ENCODE peak calls at places on chromosomes 6 and 20, in five cellular contexts. G, T, M, W and N are unnamed samples.

GRCh38 chr20:36319356-36320260 is 13.5 kb downstream of the DLGAP4 start:
- DNase-seq in G (no peak), T (no peak), M (peak; percentile 44), W (no peak), N (no peak)

GRCh38 chr6:154791561-154792317 is 58.5 kb downstream of the SCAF8 start:
- DNase-seq in G (peak; percentile 31), T (no peak), M (no peak), W (no peak), N (no peak)

GRCh38 chr6:135087803-135088202 is 33.2 kb upstream of the HBS1L start:
- DNase-seq in G (no peak), T (no peak), M (no peak), W (peak; percentile 32), N (no peak)

GRCh38 chr20:47360489-47361267 is 4.2 kb upstream of the ZMYND8 start:
- DNase-seq in G (peak; percentile 97), T (peak; percentile 36), M (peak; percentile 90), W (peak; percentile 65), N (peak; percentile 81)

GRCh38 chr20:46031701-46032254 is 2.8 kb downstream of the SLC12A5 start:
- DNase-seq in G (peak; percentile 17), T (no peak), M (no peak), W (no peak), N (no peak)

GRCh38 chr6:158205220-158205944 is 37.2 kb downstream of the GTF2H5 start:
- DNase-seq in G (no peak), T (no peak), M (no peak), W (peak; percentile 52), N (no peak)

GRCh38 chr6:37538107-37538506 is 38.4 kb upstream of the CCDC167 start:
- DNase-seq in G (no peak), T (no peak), M (no peak), W (no peak), N (no peak)

GRCh38 chr6:146420255-146420654 is 123.4 kb upstream of the RAB32 start:
- DNase-seq in G (no peak), T (no peak), M (no peak), W (no peak), N (no peak)

GRCh38 chr20:46688151-46689081 is 828 bp downstream of the TP53RK start:
- DNase-seq in G (peak; percentile 56), T (no peak), M (no peak), W (no peak), N (no peak)

DNA sequence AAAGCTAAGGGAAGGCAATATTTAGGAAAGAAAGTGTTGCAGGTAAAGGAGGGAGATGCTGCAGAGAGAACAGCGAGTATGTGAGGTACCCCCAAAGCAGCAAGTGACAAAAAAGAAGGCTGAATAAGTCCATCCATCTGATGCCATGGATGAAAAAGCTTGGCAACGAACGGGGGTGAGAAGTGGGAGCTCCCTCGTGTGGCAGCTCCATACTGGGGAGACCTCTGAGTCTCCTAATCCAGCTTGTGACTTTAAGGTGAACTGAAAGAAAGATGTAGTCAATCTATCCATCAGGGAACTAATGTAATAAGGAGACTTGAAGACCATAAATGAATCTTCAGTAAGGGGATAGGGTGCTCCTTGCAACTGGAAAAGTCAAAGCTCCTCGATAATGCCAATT is 156.6 kb downstream of the OTOR start:
- DNase-seq in G (no peak), T (no peak), M (no peak), W (no peak), N (no peak)
- TF ChIP-seq CTCF in G (no peak), T (no peak), M (no peak), W (no peak), N (no peak)

DNA sequence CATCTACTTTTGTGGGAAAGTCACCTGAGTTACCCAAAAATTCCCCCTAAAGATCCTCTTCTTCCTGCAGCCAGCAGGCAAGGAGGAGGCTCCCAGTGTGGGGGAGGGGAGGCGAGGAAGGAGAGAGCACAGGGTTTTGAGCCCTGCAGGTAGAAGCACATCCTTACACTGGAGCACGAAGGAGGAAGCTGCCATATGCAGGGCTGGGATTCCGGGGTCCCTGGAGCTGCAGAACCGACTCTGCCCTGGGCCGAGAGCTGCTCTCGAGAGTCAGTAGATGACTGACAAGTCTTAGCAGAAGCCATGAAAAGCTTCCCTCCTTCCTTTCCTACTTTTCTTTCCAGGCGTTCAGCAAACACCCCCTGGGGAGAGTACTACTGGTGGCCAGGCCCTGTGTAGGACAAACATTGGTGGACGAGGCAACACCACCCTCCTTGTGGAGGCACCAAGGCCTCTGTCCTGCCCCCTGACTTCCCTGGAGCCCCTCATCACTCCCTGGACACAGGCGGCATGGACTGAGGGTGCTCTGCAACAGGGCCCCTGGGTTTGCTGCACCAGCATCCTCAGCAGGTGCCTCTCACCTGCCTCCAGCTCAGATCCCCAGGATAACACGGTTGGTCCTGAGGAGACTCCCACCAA is 211.7 kb upstream of the CST7 start:
- DNase-seq in G (no peak), T (no peak), M (no peak), W (no peak), N (no peak)
- TF ChIP-seq CTCF in G (no peak), T (no peak), M (no peak), W (no peak), N (no peak)

GRCh38 chr6:160691617-160692016 is 10.4 kb upstream of the PLG start:
- DNase-seq in G (no peak), T (no peak), M (no peak), W (no peak), N (no peak)
- TF ChIP-seq CTCF in G (no peak), T (no peak), M (no peak), W (no peak), N (no peak)

DNA sequence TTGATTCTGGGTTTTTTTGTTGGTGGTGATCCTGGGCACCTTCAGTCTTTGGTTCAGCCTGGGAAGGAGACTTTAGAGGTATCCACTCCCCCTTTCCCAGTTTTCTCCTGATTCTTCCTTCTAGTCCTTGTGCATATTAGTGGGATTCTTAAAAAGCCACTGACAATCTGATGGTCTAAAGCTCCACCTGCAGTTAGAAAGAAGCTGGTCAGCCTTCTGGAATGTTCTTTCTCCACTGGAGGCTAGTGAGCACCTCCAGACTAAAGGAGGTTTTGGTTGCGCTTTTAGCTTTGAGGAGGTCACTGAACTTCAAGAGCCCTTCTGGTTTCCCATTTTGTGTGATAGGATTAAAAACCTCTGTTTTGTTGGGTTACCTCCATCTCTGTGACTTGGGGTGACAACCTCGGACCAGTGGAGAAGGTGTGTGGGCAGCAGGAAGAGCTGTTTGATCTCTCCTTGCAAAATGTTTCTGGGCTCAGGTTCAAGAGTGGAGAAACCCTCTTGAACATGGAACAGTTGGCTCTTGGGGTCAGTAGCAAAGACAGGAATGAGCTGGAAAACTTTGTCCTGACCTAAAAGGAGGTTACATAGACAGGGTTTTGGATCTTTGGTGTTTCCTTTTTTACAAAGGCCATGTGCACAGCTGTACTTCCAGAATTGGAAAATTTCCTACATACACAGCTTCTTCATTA is 29.0 kb downstream of the JARID2 start:
- DNase-seq in G (peak; percentile 54), T (no peak), M (no peak), W (no peak), N (no peak)
- TF ChIP-seq CTCF in G (peak; percentile 31), T (no peak), M (no peak), W (no peak), N (no peak)